ENCODE peak calls at places on chromosomes 4 and X, in four cellular contexts. Y, A, N and X are unnamed samples.

GRCh38 chrX:74521961-74522833 is 92.2 kb downstream of the RLIM start:
- DNase-seq in Y (no peak), A (no peak), N (no peak), X (no peak)

GRCh38 chrX:54992911-54993622 is 921 bp downstream of the PFKFB1 start:
- DNase-seq in Y (no peak), A (no peak), N (peak; percentile 66), X (no peak)

GRCh38 chr4:167826281-167826680 is 266.1 kb upstream of the ANXA10 start:
- DNase-seq in Y (no peak), A (no peak), N (no peak), X (peak; percentile 3)

GRCh38 chr4:150224896-150225591 is 146.8 kb downstream of the DCLK2 start:
- DNase-seq in Y (no peak), A (no peak), N (no peak), X (no peak)

GRCh38 chrX:5646818-5647217 is 581.8 kb downstream of the NLGN4X start:
- DNase-seq in Y (peak; percentile 66), A (no peak), N (no peak), X (no peak)

GRCh38 chr4:61739899-61740298 is 539.8 kb downstream of the ADGRL3 start:
- DNase-seq in Y (no peak), A (no peak), N (no peak), X (no peak)

GRCh38 chr4:14143892-14144291 is 516.4 kb upstream of the BOD1L1 start:
- DNase-seq in Y (no peak), A (no peak), N (no peak), X (no peak)

GRCh38 chr4:40283413-40283812 is 51.7 kb upstream of the CHRNA9 start:
- DNase-seq in Y (no peak), A (no peak), N (no peak), X (no peak)

GRCh38 chr4:186617921-186618320 is 62.6 kb upstream of the MTNR1A start:
- DNase-seq in Y (no peak), A (no peak), N (no peak), X (no peak)

GRCh38 chr4:156598138-156598681 is 373.4 kb downstream of the PDGFC start:
- DNase-seq in Y (no peak), A (no peak), N (no peak), X (peak; percentile 72)

GRCh38 chr4:8675383-8675782 is 82.8 kb downstream of the CPZ start:
- DNase-seq in Y (no peak), A (peak; percentile 9), N (peak; percentile 63), X (no peak)

GRCh38 chr4:151569650-151570049 is 160.7 kb downstream of the FHIP1A start:
- DNase-seq in Y (no peak), A (no peak), N (no peak), X (no peak)

DNA sequence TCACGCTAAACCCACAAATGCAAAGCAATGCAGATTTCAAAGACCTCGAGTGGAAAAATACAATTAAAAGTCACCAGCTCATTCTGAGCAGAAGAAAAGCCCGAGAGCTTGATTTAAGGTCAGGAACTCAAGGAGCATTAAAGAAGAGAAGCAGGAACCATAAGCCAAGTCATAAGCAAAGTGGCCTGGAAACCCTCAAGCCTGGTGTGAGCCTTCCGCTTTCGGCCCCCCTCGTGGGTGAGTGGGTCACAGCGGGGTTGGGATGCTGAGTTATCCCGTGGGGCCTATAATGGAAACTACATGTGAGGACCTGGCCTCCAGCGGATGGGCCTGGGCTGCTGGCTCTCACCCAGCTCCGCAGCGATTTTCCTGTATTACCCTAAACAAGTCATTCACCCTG is 504.3 kb downstream of the RAB28 start:
- DNase-seq in Y (no peak), A (no peak), N (no peak), X (no peak)
- TF ChIP-seq POLR2AphosphoS5 in Y (no peak), A (no peak), N (no peak), X (no peak)

DNA sequence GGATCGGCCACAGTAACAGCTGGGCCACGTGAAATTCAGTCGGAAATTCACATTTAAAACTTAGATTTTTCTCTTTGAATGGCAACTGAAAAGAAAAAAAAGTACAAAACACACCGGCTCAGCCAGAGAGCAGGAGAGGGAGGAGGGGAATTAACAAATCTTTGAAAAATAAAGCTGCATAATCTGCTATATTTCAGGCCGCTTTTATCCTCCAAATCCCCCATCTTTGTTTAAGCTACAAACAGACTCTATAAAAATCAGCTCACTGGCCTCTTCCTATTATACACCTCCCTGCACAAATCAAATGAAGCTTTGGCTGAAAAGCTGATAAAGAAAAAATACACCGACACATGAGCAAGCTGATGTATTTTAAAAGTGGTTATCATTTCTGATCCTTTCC is 169.1 kb downstream of the LDB2 start:
- DNase-seq in Y (no peak), A (no peak), N (no peak), X (no peak)
- H2AFZ ChIP-seq in Y (no peak overlapping the region), A (no peak overlapping the region), N (no peak overlapping the region), X (no peak overlapping the region)

GRCh38 chr4:101960431-101960830 is 169.9 kb downstream of the BANK1 start:
- DNase-seq in Y (no peak), A (no peak), N (no peak), X (no peak)

GRCh38 chr4:101956068-101956805 is 165.7 kb downstream of the BANK1 start:
- DNase-seq in Y (no peak), A (no peak), N (no peak), X (peak; percentile 47)

GRCh38 chr4:101958547-101958946 is 168.0 kb downstream of the BANK1 start:
- DNase-seq in Y (no peak), A (no peak), N (no peak), X (no peak)

DNA sequence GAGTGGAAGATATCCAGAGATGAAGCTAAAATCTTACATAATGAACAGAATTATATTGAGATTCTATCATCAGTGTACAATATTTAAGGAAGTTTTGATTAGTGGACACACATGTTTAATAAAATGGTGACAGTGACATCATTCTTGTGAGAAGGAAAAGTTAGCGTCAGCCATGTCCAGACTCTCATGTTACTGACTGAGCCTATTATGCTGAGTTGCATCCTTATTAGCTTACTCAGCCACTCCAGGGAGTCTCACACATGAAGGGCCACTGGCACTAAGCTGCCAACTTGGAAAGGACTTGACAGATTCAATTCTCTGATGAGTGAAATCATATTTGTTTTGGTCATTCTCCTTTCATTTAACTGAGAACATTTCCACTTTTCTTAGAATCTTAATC is 170.6 kb downstream of the BANK1 start:
- DNase-seq in Y (no peak), A (no peak), N (no peak), X (no peak)
- TF ChIP-seq MYC in Y (no peak), A (no peak), N (no peak), X (no peak)

GRCh38 chrX:131675596-131676194 is 131.8 kb downstream of the OR13H1 start:
- DNase-seq in Y (no peak), A (peak; percentile 8), N (peak; percentile 41), X (no peak)

DNA sequence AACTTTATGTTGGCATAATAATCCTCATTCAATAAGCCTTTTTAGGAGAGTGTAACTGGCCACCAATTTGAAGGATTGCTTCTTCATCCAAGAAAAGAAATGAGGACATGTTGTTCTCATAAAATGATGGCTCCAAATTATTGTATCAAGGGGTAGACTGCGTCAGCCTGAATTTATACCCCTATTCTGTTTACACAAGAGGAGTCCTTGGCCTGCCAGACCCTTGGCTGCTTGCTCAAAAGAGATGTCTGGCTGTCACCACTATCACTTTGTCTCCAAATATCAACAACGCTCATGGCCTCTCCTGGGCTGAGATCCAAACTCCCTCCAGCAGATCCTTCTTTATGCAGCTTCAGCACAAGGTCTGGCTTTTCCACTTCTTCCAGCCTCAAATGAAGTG is 127.8 kb downstream of the OR13H1 start:
- DNase-seq in Y (no peak), A (no peak), N (no peak), X (no peak)
- TF ChIP-seq POLR2AphosphoS5 in Y (no peak), A (no peak), N (no peak), X (no peak)

GRCh38 chr4:6198768-6199343 is 1.5 kb downstream of the JAKMIP1 start:
- DNase-seq in Y (no peak), A (no peak), N (no peak), X (no peak)
- H2AFZ ChIP-seq in Y (peak overlapping the region; percentile 68), A (no peak overlapping the region), N (no peak overlapping the region), X (no peak overlapping the region)